ENCODE peak calls at places on chromosomes 11 and 22, in ten cellular contexts. H is progenitor cell of endocrine pancreas; Z is coronary artery; R is AG09309; W is upper lobe of left lung; M is type B pancreatic cell; C is CD4-positive, alpha-beta T cell; A is adrenal gland; B is transverse colon; E is HCT116. X is an unnamed sample.

GRCh38 chr11:108788565-108789199 is 123.8 kb downstream of the DDX10 start:
- DNase-seq in R (peak; percentile 18), E (peak; percentile 21), W (no peak), A (peak; percentile 18), B (no peak), Z (no peak), H (no peak), C (no peak), M (no peak), X (no peak)

GRCh38 chr22:46010177-46010867 is 33.4 kb upstream of the WNT7B start:
- DNase-seq in A (no peak), H (no peak), B (no peak), R (no peak), E (no peak), C (no peak), W (no peak), Z (no peak), M (no peak), X (no peak)

GRCh38 chr11:111833524-111833923 is 37.9 kb downstream of the ALG9 start:
- DNase-seq in Z (no peak), M (no peak), W (no peak), E (no peak), R (no peak), H (no peak), B (no peak), A (peak; percentile 29), C (no peak), X (no peak)

GRCh38 chr22:47190957-47191323 is 428.5 kb downstream of the TBC1D22A start:
- DNase-seq in W (no peak), A (peak; percentile 3), H (no peak), M (no peak), R (no peak), B (no peak), E (peak; percentile 8), C (no peak), Z (peak; percentile 53), X (no peak)

GRCh38 chr11:79212711-79213110 is 228.1 kb downstream of the TENM4 start:
- DNase-seq in A (no peak), R (no peak), Z (no peak), B (no peak), M (no peak), H (no peak), W (no peak), C (no peak), E (no peak), X (no peak)

GRCh38 chr11:6312106-6312505 is 8.2 kb downstream of the CAVIN3 start:
- DNase-seq in E (no peak), H (no peak), Z (no peak), A (no peak), R (no peak), M (no peak), B (no peak), C (no peak), W (no peak), X (no peak)

GRCh38 chr11:115616941-115617340 is 112.7 kb upstream of the CADM1 start:
- DNase-seq in H (no peak), A (peak; percentile 61), M (no peak), B (no peak), E (no peak), W (no peak), Z (no peak), C (no peak), R (peak; percentile 82), X (no peak)

GRCh38 chr22:42673898-42674390 is 24.8 kb upstream of the CYB5R3 start:
- DNase-seq in H (no peak), E (no peak), Z (no peak), A (peak; percentile 37), C (no peak), W (no peak), M (no peak), R (no peak), B (no peak), X (no peak)

GRCh38 chr11:46248270-46249102 is 29.0 kb upstream of the CREB3L1 start:
- DNase-seq in R (peak; percentile 91), M (no peak), H (no peak), C (no peak), B (no peak), Z (no peak), W (peak; percentile 43), A (no peak), E (peak; percentile 71), X (no peak)

GRCh38 chr22:46619830-46620501 is at the start of gene GRAMD4:
- DNase-seq in M (no peak), A (no peak), H (no peak), C (no peak), E (no peak), Z (no peak), B (no peak), W (peak; percentile 83), R (no peak), X (no peak)

GRCh38 chr11:44033856-44034255 is 13.9 kb upstream of the ACCSL start:
- DNase-seq in B (no peak), C (no peak), A (no peak), H (no peak), Z (no peak), E (no peak), M (peak; percentile 24), R (no peak), W (no peak), X (peak; percentile 10)

GRCh38 chr22:36097880-36098279 is 62.7 kb downstream of the APOL3 start:
- DNase-seq in M (no peak), R (no peak), A (no peak), E (no peak), Z (no peak), B (no peak), C (no peak), H (no peak), W (no peak), X (no peak)
- TF ChIP-seq CTCF in M (no peak), R (no peak), A (no peak), E (no peak), Z (no peak), B (no peak), C (no peak), H (no peak), W (no peak), X (no peak)

GRCh38 chr11:77196961-77197360 is 68.9 kb downstream of the MYO7A start:
- DNase-seq in W (no peak), M (no peak), H (no peak), C (no peak), R (no peak), A (no peak), B (no peak), Z (no peak), E (no peak), X (no peak)

GRCh38 chr11:77199346-77199745 is 71.3 kb downstream of the MYO7A start:
- DNase-seq in W (no peak), B (no peak), M (no peak), A (peak; percentile 81), R (no peak), E (no peak), Z (no peak), H (no peak), C (no peak), X (no peak)

GRCh38 chr11:77200351-77200750 is 72.3 kb downstream of the MYO7A start:
- DNase-seq in W (no peak), A (peak; percentile 9), C (no peak), R (no peak), H (no peak), M (no peak), Z (no peak), B (no peak), E (no peak), X (no peak)

GRCh38 chr11:77197626-77198320 is 69.7 kb downstream of the MYO7A start:
- DNase-seq in C (no peak), E (no peak), W (no peak), A (peak; percentile 9), Z (no peak), M (no peak), B (no peak), H (no peak), R (no peak), X (no peak)

GRCh38 chr11:77198440-77198849 is 70.4 kb downstream of the MYO7A start:
- DNase-seq in R (no peak), A (peak; percentile 17), M (no peak), W (no peak), B (no peak), H (no peak), C (no peak), Z (no peak), E (peak; percentile 48), X (peak; percentile 12)
- TF ChIP-seq CTCF in R (peak; percentile 37), A (no peak), M (peak; percentile 62), W (no peak), B (no peak), H (peak; percentile 40), C (no peak), Z (no peak), E (peak; percentile 41), X (peak; percentile 32)

GRCh38 chr11:29333993-29334780 is 682.6 kb downstream of the KCNA4 start:
- DNase-seq in R (no peak), C (no peak), Z (no peak), H (no peak), A (no peak), E (peak; percentile 29), M (no peak), W (no peak), B (no peak), X (no peak)

GRCh38 chr11:29326757-29327156 is 690.1 kb downstream of the KCNA4 start:
- DNase-seq in C (no peak), R (no peak), A (no peak), E (no peak), H (no peak), M (no peak), B (no peak), W (no peak), Z (no peak), X (no peak)

GRCh38 chr11:29324328-29324727 is 692.5 kb downstream of the KCNA4 start:
- DNase-seq in R (no peak), W (no peak), A (no peak), M (no peak), Z (no peak), C (no peak), B (no peak), H (no peak), E (no peak), X (no peak)

GRCh38 chr11:29334781-29335140 is 682.1 kb downstream of the KCNA4 start:
- DNase-seq in C (no peak), B (no peak), E (no peak), M (no peak), R (no peak), A (no peak), W (no peak), H (no peak), Z (no peak), X (no peak)

GRCh38 chr11:29328961-29329441 is 687.8 kb downstream of the KCNA4 start:
- DNase-seq in M (no peak), B (no peak), W (no peak), C (no peak), E (peak; percentile 62), H (no peak), R (no peak), Z (no peak), A (peak; percentile 14), X (no peak)
- TF ChIP-seq CTCF in M (peak; percentile 75), B (no peak), W (no peak), C (no peak), E (peak; percentile 81), H (peak; percentile 77), R (peak; percentile 74), Z (no peak), A (peak; percentile 35), X (peak; percentile 28)

DNA sequence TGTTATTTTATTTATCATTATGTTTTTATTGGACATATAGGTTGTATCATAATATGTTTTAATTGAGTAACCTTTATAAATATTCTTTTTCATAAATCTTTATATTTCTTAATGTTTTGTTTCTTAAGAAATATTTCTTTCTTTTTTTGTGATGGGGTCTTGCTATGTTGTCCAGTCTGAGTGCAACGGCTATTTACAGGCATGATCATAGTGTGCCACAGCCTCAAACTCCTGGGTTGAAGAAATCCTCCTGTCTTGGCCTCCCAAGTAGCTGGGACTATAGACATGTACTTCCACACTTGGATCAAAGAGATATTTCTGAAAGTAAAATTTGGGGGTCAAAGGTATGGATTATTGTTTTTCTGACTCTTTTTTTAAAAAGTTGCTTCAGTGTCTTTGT is 53.1 kb downstream of the EHF start:
- DNase-seq in C (no peak), E (no peak), W (no peak), A (no peak), M (no peak), H (no peak), B (no peak), R (no peak), Z (no peak), X (no peak)
- TF ChIP-seq CTCF in C (no peak), E (no peak), W (no peak), A (no peak), M (no peak), H (no peak), B (no peak), R (no peak), Z (no peak), X (no peak)